ENCODE peak calls at places on chromosomes 16 and 17, in nine cellular contexts. Z, F, D, P, J, R, O, X and Y are unnamed samples.

GRCh38 chr16:67931712-67932461 is at the start of gene CTRL:
- DNase-seq in D (no peak), J (no peak), Z (no peak), F (no peak), X (no peak), R (no peak), P (no peak), O (no peak), Y (peak; percentile 26)

GRCh38 chr17:37726891-37727780 is 17.7 kb downstream of the HNF1B start:
- DNase-seq in J (no peak), D (no peak), X (no peak), Z (no peak), F (no peak), R (no peak), O (no peak), P (no peak), Y (no peak)

GRCh38 chr17:28896884-28897768 is at the start of gene FLOT2:
- DNase-seq in X (peak; percentile 53), F (peak; percentile 52), J (peak; percentile 56), P (peak; percentile 30), D (peak; percentile 77), Z (peak; percentile 48), R (peak; percentile 96), O (peak; percentile 96), Y (peak; percentile 55)

GRCh38 chr17:77318491-77319210 is 177.9 kb downstream of the SEC14L1 start:
- DNase-seq in D (no peak), P (peak; percentile 29), J (no peak), R (peak; percentile 34), F (peak; percentile 39), X (no peak), O (peak; percentile 45), Z (no peak), Y (no peak)

GRCh38 chr17:82338858-82339633 is 5.5 kb upstream of the SECTM1 start:
- DNase-seq in O (peak; percentile 88), Z (peak; percentile 33), D (no peak), P (peak; percentile 71), F (peak; percentile 60), J (no peak), R (peak; percentile 87), X (no peak), Y (no peak)

GRCh38 chr17:1545618-1546017 is 17.0 kb downstream of the PITPNA start:
- DNase-seq in D (no peak), F (no peak), Z (peak; percentile 15), O (peak; percentile 73), X (no peak), R (peak; percentile 71), P (no peak), J (no peak), Y (no peak)

GRCh38 chr17:48194097-48194550 is 86.6 kb downstream of the SNX11 start:
- DNase-seq in O (no peak), F (peak; percentile 4), D (peak; percentile 25), Z (no peak), P (peak; percentile 47), X (no peak), J (no peak), R (no peak), Y (no peak)

GRCh38 chr17:66200685-66201092 is 8.8 kb upstream of the CEP112 start:
- DNase-seq in P (peak; percentile 83), R (peak; percentile 79), O (peak; percentile 79), X (peak; percentile 18), J (no peak), F (peak; percentile 86), Z (peak; percentile 28), D (peak; percentile 58), Y (no peak)

GRCh38 chr17:21218101-21218500 is 4.1 kb upstream of the TMEM11 start:
- DNase-seq in R (no peak), D (no peak), Z (no peak), J (no peak), X (no peak), O (no peak), F (no peak), P (no peak), Y (no peak)

GRCh38 chr17:56616239-56616638 is 22.7 kb downstream of the NOG start:
- DNase-seq in O (no peak), X (no peak), F (no peak), J (no peak), Z (no peak), D (no peak), R (no peak), P (no peak), Y (no peak)

GRCh38 chr16:84599528-84600202 is 18.2 kb downstream of the COTL1 start:
- DNase-seq in F (peak; percentile 89), J (peak; percentile 71), P (peak; percentile 85), X (no peak), O (peak; percentile 20), Z (no peak), R (peak; percentile 35), D (no peak), Y (peak; percentile 77)

GRCh38 chr16:72124761-72125634 is 31.4 kb downstream of the DHX38 start:
- DNase-seq in X (peak; percentile 58), O (peak; percentile 77), P (peak; percentile 69), F (peak; percentile 80), D (peak; percentile 73), Z (peak; percentile 33), R (peak; percentile 71), J (peak; percentile 81), Y (peak; percentile 71)

DNA sequence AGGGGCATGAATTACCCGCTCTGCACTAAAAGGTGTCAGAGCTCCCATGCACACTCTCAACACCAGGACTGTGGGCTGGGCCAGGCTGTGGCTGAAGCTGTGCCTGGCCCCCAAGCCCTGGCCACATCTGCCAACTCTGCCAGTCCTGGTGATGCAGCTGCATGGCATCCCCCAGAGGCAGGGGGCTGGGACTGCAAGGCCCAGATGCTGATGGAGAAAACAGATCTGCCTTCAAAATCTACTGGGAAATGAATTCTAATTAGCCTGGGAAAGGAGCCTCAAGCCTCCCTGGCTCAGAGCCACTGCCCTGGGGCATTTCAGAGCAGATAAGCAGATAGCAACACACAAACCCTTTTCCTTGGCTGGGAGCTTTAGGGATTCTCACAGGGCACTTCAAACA is 3.4 kb downstream of the CHST6 start:
- DNase-seq in J (no peak), P (no peak), D (no peak), O (no peak), R (no peak), F (no peak), X (no peak), Z (no peak), Y (no peak)
- TF ChIP-seq CTCF in J (peak; percentile 35), P (no peak), D (peak; percentile 34), O (no peak), R (peak; percentile 17), F (no peak), X (no peak), Z (peak; percentile 38), Y (no peak)

GRCh38 chr17:36689089-36689667 is 87.8 kb downstream of the MRM1 start:
- DNase-seq in J (no peak), F (no peak), Z (no peak), O (no peak), X (no peak), P (no peak), R (no peak), D (no peak), Y (no peak)

GRCh38 chr17:36691606-36692005 is 90.2 kb downstream of the MRM1 start:
- DNase-seq in R (no peak), P (no peak), O (no peak), F (no peak), D (no peak), Z (no peak), J (no peak), X (no peak), Y (no peak)

GRCh38 chr17:36686123-36686669 is 84.8 kb downstream of the MRM1 start:
- DNase-seq in X (no peak), R (peak; percentile 33), F (no peak), J (no peak), P (no peak), D (no peak), Z (peak; percentile 88), O (peak; percentile 81), Y (no peak)

GRCh38 chr17:36690190-36690589 is 88.8 kb downstream of the MRM1 start:
- DNase-seq in P (no peak), Z (no peak), J (no peak), R (no peak), X (no peak), O (no peak), F (no peak), D (no peak), Y (no peak)

GRCh38 chr17:36687736-36688135 is 86.4 kb downstream of the MRM1 start:
- DNase-seq in J (no peak), R (no peak), F (no peak), P (no peak), X (no peak), Z (no peak), D (no peak), O (no peak), Y (no peak)
- TF ChIP-seq CTCF in J (no peak), R (no peak), F (no peak), P (no peak), X (no peak), Z (no peak), D (no peak), O (no peak), Y (no peak)

GRCh38 chr16:57299009-57299718 is 14.7 kb upstream of the PLLP start:
- DNase-seq in Z (peak; percentile 52), D (no peak), J (no peak), F (no peak), P (no peak), O (peak; percentile 75), X (no peak), R (peak; percentile 76), Y (no peak)
- TF ChIP-seq CTCF in Z (peak; percentile 48), D (no peak), J (no peak), F (peak; percentile 30), P (peak; percentile 14), O (no peak), X (no peak), R (no peak), Y (peak; percentile 35)

GRCh38 chr16:19521471-19522368 is at the start of gene GDE1:
- DNase-seq in O (peak; percentile 90), J (peak; percentile 95), P (peak; percentile 86), Z (peak; percentile 30), R (peak; percentile 90), X (peak; percentile 93), D (peak; percentile 95), F (peak; percentile 85), Y (peak; percentile 89)
- TF ChIP-seq CTCF in O (peak; percentile 40), J (peak; percentile 39), P (peak; percentile 42), Z (peak; percentile 19), R (peak; percentile 34), X (peak; percentile 42), D (peak; percentile 66), F (peak; percentile 44), Y (peak; percentile 24)